ENCODE peak calls at places on chromosomes 13 and 19, in eight cellular contexts. U is substantia nigra; J is glutamatergic neuron; S is naive thymus-derived CD8-positive, alpha-beta T cell; R is PC-3; C is stimulated activated CD4-positive, alpha-beta T cell treated with anti-CD3 and anti-CD28 coated beads, TNF-alpha, amount 100 ng/mL, for 4 hours; A is NCI-H2081; P is natural killer cell treated with Interleukin-12 subunit alpha and Interleukin-12 subunit beta and Interleukin-15 and Interleukin-18, amount 100 ng/mL, for 72 hours. T is an unnamed sample.

GRCh38 chr19:7516878-7517277 is 975 bp downstream of the ZNF358 start:
- DNase-seq in U (no peak), J (no peak), S (no peak), R (no peak), C (no peak), A (no peak), P (no peak), T (no peak)

GRCh38 chr19:49297403-49297802 is 27.6 kb downstream of the SLC6A16 start:
- DNase-seq in U (no peak), J (no peak), S (no peak), R (no peak), C (no peak), A (no peak), P (no peak), T (no peak)

GRCh38 chr19:14120497-14120780 is 2.9 kb upstream of the PRKACA start:
- DNase-seq in U (no peak), J (no peak), S (no peak), R (no peak), C (no peak), A (no peak), P (no peak), T (no peak)

GRCh38 chr19:33462112-33462726 is 59.4 kb downstream of the PEPD start:
- DNase-seq in U (no peak), J (peak), S (no peak), R (no peak), C (no peak), A (peak), P (no peak), T (no peak)

GRCh38 chr13:109781384-109782065 is 4.9 kb downstream of the IRS2 start:
- DNase-seq in U (no peak), J (no peak), S (no peak), R (no peak), C (no peak), A (no peak), P (no peak), T (no peak)

GRCh38 chr19:1466461-1467227 is 12.4 kb downstream of the C19orf25 start:
- DNase-seq in U (no peak), J (no peak), S (no peak), R (no peak), C (no peak), A (no peak), P (no peak), T (no peak)

GRCh38 chr19:38019427-38019724 is 112.4 kb downstream of the SIPA1L3 start:
- DNase-seq in U (no peak), J (no peak), S (no peak), R (no peak), C (no peak), A (no peak), P (no peak), T (no peak)

GRCh38 chr19:44741258-44741731 is 7.2 kb upstream of the BCL3 start:
- DNase-seq in U (no peak), J (no peak), S (no peak), R (peak), C (no peak), A (no peak), P (no peak), T (peak)

GRCh38 chr19:1151917-1152601 is 22.0 kb downstream of the SBNO2 start:
- DNase-seq in U (no peak), J (no peak), S (no peak), R (no peak), C (no peak), A (no peak), P (no peak), T (no peak)